ENCODE peak calls at places on chromosomes 5 and 9, in five cellular contexts. Z is neuronal stem cell, A is H1, Y is trophoblast cell, S is H9. V is an unnamed sample. For H3K4me1, the result is how much of the 10 kb centered on the place peaks cover.

GRCh38 chr9:70020217-70020616 is 23.4 kb upstream of the MAMDC2 start:
- DNase-seq in A (no peak), Z (no peak), Y (no peak), S (peak), V (no peak)

GRCh38 chr5:124631874-124632550 is 114.4 kb downstream of the ZNF608 start:
- DNase-seq in Z (peak), A (no peak), Y (no peak), S (no peak), V (peak)

GRCh38 chr9:35067056-35067455 is 5.4 kb downstream of the VCP start:
- DNase-seq in Y (no peak), S (no peak), A (no peak), Z (no peak), V (no peak)

GRCh38 chr5:115430374-115430773 is 114.2 kb downstream of the FEM1C start:
- DNase-seq in A (no peak), S (no peak), Y (no peak), Z (no peak), V (no peak)

GRCh38 chr5:1167728-1168709 is 33.4 kb upstream of the SLC6A19 start:
- DNase-seq in S (peak), Y (peak), A (peak), Z (peak), V (peak)

GRCh38 chr9:130698514-130698913 is 4.9 kb downstream of the EXOSC2 start:
- DNase-seq in Y (peak), A (no peak), S (no peak), Z (no peak), V (no peak)

GRCh38 chr9:14222149-14222835 is 91.6 kb downstream of the NFIB start:
- DNase-seq in Y (no peak), S (no peak), A (no peak), Z (no peak), V (no peak)

GRCh38 chr5:135605221-135605620 is 26.4 kb upstream of the CXCL14 start:
- DNase-seq in Z (no peak), S (no peak), Y (no peak), A (peak), V (no peak)

GRCh38 chr5:41790038-41790776 is 80.0 kb downstream of the OXCT1 start:
- DNase-seq in S (no peak), Z (no peak), Y (no peak), A (no peak), V (no peak)

GRCh38 chr5:93225748-93226147 is 355.3 kb downstream of the NR2F1-AS1 start:
- DNase-seq in Z (no peak), S (no peak), Y (no peak), A (no peak), V (no peak)

GRCh38 chr5:125277494-125278154 is 531.2 kb upstream of the ZNF608 start:
- DNase-seq in Y (peak), S (no peak), A (no peak), Z (no peak), V (peak)

GRCh38 chr5:159331099-159331973 is 1.0 kb upstream of the IL12B start:
- DNase-seq in Y (peak), Z (peak), S (peak), A (peak), V (peak)

GRCh38 chr9:23736293-23736692 is 89.7 kb downstream of the ELAVL2 start:
- DNase-seq in A (no peak), Y (no peak), S (no peak), Z (peak), V (no peak)

GRCh38 chr5:40674661-40675235 is 5.0 kb upstream of the PTGER4 start:
- DNase-seq in Z (no peak), Y (no peak), S (no peak), A (no peak), V (no peak)

GRCh38 chr5:158705901-158706300 is 393.8 kb downstream of the EBF1 start:
- DNase-seq in Z (no peak), S (no peak), Y (no peak), A (no peak), V (no peak)

GRCh38 chr9:89922099-89922498 is 317.3 kb downstream of the GADD45G start:
- DNase-seq in S (no peak), Z (no peak), Y (no peak), A (no peak), V (no peak)

GRCh38 chr5:3010953-3011763 is 259.7 kb upstream of the IRX2 start:
- DNase-seq in S (no peak), Y (no peak), Z (no peak), A (peak), V (no peak)

GRCh38 chr9:116238225-116238624 is 84.6 kb downstream of the PAPPA start:
- DNase-seq in Y (peak), A (no peak), Z (no peak), S (no peak), V (peak)

GRCh38 chr5:151168602-151169344 is 11.2 kb upstream of the ANXA6 start:
- DNase-seq in S (peak), Z (no peak), Y (no peak), A (no peak), V (no peak)

GRCh38 chr5:173973614-173973969 is 15.4 kb upstream of the C5orf47 start:
- DNase-seq in Z (peak), A (peak), Y (peak), S (peak), V (no peak)

GRCh38 chr5:16233730-16234129 is 54.1 kb upstream of the MARCHF11 start:
- DNase-seq in A (no peak), S (no peak), Y (no peak), Z (no peak), V (no peak)

GRCh38 chr9:131402738-131403492 is 9.0 kb downstream of the PRRC2B start:
- DNase-seq in S (no peak), A (no peak), Y (peak), Z (no peak), V (peak)

GRCh38 chr9:133331221-133331620 is 4.8 kb downstream of the SURF6 start:
- DNase-seq in Z (no peak), Y (no peak), S (peak), A (no peak), V (no peak)

GRCh38 chr5:170337055-170337454 is 39.5 kb upstream of the LCP2 start:
- DNase-seq in Z (no peak), S (no peak), Y (no peak), A (peak), V (no peak)

GRCh38 chr5:73268826-73269225 is 95.8 kb downstream of the TMEM174 start:
- DNase-seq in Z (no peak), A (no peak), Y (no peak), S (no peak), V (no peak)

GRCh38 chr5:144004146-144004545 is 166.3 kb downstream of the YIPF5 start:
- DNase-seq in S (no peak), Y (no peak), A (no peak), Z (no peak), V (no peak)

GRCh38 chr5:122704247-122705036 is 70.4 kb upstream of the SNX2 start:
- DNase-seq in Y (peak), A (no peak), Z (no peak), S (no peak), V (peak)

GRCh38 chr9:135789838-135790291 is 87.9 kb downstream of the KCNT1 start:
- DNase-seq in Z (no peak), Y (no peak), A (no peak), S (no peak), V (no peak)

DNA sequence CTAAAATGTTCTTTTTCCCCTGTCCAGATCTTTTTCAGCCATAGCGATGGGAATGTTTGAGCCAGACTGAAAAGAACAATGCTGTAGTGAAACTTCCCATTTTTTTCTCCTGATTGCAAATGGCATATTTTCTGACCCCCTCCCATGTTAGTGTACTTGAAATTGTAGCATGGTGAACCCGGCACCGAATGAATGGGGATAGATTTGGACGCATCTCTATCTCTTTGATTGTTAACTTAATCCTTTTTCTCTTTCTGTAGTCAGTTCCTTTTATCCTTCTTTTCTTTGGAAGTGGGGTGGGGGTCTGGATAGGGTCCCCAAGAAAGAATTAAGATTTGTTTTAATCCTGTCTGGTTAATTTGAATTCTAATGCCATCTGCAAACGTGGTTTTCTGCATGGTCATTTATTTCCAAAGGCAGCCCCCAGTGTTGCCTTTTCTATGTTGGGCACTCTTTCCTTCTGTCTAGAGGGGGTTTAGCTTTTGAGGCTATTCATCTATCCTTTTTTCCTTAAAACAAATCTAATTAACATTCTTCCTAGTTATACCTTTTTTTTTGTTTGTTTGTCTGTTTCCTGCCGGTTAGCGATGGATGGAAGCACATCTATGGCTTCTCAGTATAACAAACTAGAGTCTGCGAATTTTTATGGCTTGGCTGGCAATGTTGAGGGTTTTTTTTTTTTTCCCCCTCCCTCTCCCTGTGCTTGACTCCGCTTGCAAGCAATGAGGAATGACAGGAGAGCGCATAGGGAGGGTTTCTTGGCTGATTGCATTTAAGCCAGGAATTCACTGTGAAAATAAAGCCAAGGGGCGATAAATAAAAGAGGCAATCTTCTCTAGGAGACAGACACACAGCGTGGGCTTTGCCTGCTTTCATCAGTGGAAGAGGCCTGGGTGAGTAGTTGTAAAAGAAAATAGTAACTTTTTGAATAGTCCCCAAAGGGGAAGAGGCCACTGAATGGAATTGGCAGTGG is 2.5 kb downstream of the ZSWIM6 start:
- DNase-seq in A (no peak), S (no peak), Y (no peak), Z (peak), V (peak)
- H3K14ac ChIP-seq in A (no peak), S (no peak), Y (no peak), Z (no peak), V (no peak)

DNA sequence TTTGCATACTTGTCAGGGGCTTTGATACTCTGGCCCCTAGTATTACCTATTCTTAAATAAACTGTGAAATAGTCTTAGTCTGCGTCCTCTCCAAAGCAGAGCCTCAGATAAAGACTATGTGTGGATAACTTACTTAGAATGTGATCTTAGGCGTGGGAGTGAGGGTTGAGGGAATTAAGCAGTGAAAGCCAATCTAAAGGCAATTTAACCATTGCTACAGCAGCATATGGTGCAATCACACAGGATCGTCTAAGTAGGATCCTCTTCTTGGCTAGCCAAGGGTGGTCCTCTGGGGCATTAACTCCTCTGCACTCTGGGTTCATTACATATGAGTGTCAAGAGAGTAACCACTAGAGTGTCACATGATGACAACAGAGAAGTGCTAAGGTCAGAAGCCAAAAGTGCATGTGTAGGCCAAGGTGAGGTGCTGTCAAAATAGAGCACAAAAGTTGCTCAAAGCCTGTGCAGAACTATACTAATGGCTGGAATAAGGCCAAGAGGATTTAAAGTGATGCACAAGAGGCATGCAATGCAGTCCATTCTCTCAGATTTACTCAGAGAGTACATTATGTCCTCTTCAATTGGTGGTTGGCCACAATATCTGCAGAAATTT is 274.5 kb upstream of the SEMA6A start:
- DNase-seq in Z (no peak), Y (no peak), S (no peak), A (no peak), V (no peak)
- H2BK12ac ChIP-seq in Z (no peak), Y (no peak), S (no peak), A (peak), V (no peak)

DNA sequence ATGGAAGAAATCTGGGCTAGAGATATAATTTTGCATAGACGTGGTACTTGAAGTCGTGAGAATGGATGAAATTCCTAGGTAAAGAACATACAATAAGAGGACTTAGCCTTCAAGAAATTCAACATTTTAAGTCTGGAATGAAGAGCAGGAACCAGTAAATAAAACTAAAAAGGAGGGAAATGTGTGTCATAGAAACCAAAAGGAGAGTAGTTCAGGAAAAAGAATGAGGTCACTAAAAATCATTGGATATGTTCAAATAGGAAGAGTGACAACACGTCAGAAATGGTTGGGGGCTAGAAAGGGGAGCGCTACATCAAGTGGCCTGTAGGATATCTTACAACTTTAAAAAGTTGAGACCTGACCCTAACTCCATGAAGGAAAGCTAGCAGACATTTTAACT is 44.0 kb downstream of the PFDN1 start:
- DNase-seq in A (no peak), Z (no peak), Y (no peak), S (no peak), V (no peak)
- H3K4me1 ChIP-seq in A (under half), Z (under half), Y (under half), S (under half), V (under half)

GRCh38 chr9:114281421-114282103 is 41.3 kb upstream of the ORM1 start:
- DNase-seq in Z (no peak), Y (no peak), S (peak), A (peak), V (peak)
- H3K14ac ChIP-seq in Z (no peak), Y (no peak), S (no peak), A (no peak), V (no peak)

DNA sequence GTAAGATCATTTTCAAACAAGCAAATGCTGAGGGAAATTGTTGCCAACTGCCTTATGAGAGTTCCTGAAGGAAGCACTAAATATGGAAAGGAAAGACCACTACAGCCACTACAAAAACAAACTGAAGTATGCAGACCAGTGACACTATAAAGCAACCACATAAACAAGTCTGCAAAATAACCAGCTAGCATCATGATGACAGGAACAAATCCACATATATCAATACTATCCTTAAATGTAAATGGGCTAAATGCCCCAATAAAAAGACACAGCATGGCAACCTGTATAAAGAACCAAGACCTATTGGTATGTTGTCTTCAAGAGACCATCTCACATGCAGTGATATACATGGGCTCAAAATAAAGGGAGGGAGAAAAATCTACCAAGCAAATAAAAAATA is 113.2 kb downstream of the DTWD2 start:
- DNase-seq in Y (no peak), A (no peak), Z (no peak), S (no peak), V (no peak)
- H2BK12ac ChIP-seq in Y (no peak), A (no peak), Z (no peak), S (no peak), V (no peak)

GRCh38 chr5:57696005-57696755 is 213.6 kb upstream of the ACTBL2 start:
- DNase-seq in Z (peak), S (no peak), A (no peak), Y (no peak), V (no peak)

GRCh38 chr5:57698785-57699184 is 216.2 kb upstream of the ACTBL2 start:
- DNase-seq in Y (peak), S (peak), A (no peak), Z (peak), V (no peak)

GRCh38 chr5:57695179-57695578 is 212.6 kb upstream of the ACTBL2 start:
- DNase-seq in Z (no peak), S (no peak), Y (no peak), A (no peak), V (no peak)

GRCh38 chr5:57700072-57700471 is 217.5 kb upstream of the ACTBL2 start:
- DNase-seq in Y (no peak), S (no peak), Z (no peak), A (no peak), V (no peak)

DNA sequence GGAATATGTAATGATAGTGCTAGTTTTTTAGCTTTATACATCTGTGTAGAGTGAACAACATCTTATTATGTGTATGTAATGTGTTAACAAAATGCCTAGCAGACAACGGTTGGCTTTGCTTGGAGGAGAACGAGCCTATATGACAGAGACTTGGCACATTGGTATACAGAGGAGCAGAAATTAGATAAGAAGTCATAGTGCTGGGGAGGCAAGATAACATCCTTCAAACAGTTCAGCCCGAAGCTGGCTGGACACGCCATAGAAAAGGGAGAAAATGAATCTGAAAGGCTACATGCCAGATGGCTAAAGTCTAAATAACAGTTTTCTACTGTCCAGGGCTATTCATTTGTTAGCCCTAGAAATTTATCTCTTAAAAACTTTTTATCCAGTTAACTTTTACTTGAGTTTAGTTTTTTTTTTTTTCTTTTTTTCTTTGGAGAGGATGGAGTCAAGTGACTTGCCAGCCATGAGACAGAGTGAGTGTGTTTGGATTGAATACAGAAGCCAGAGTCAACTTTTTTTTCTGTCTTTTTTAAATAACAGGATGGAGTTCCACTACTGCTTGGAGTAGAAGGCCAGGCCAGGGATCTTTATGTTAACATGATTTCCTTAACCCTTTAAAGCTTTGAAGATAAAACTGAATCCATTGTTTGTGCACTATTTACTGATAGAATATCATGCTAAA is 214.4 kb upstream of the ACTBL2 start:
- DNase-seq in A (no peak), S (no peak), Y (no peak), Z (no peak), V (no peak)
- H3K4me1 ChIP-seq in A (under half), S (under half), Y (under half), Z (under half), V (under half)

GRCh38 chr5:57453728-57454127 is 28.9 kb downstream of the ACTBL2 start:
- DNase-seq in A (no peak), Z (no peak), Y (no peak), S (no peak), V (no peak)

GRCh38 chr5:57454896-57455295 is 27.7 kb downstream of the ACTBL2 start:
- DNase-seq in Z (no peak), A (no peak), Y (no peak), S (no peak), V (no peak)

GRCh38 chr5:57455511-57455910 is 27.1 kb downstream of the ACTBL2 start:
- DNase-seq in A (no peak), Z (no peak), Y (peak), S (no peak), V (no peak)

GRCh38 chr5:57450991-57451876 is 31.4 kb downstream of the ACTBL2 start:
- DNase-seq in Y (peak), S (no peak), A (no peak), Z (no peak), V (no peak)

GRCh38 chr5:57452885-57453284 is 29.7 kb downstream of the ACTBL2 start:
- DNase-seq in A (no peak), Z (no peak), Y (no peak), S (no peak), V (peak)
- H3K14ac ChIP-seq in A (no peak), Z (no peak), Y (no peak), S (no peak), V (no peak)

DNA sequence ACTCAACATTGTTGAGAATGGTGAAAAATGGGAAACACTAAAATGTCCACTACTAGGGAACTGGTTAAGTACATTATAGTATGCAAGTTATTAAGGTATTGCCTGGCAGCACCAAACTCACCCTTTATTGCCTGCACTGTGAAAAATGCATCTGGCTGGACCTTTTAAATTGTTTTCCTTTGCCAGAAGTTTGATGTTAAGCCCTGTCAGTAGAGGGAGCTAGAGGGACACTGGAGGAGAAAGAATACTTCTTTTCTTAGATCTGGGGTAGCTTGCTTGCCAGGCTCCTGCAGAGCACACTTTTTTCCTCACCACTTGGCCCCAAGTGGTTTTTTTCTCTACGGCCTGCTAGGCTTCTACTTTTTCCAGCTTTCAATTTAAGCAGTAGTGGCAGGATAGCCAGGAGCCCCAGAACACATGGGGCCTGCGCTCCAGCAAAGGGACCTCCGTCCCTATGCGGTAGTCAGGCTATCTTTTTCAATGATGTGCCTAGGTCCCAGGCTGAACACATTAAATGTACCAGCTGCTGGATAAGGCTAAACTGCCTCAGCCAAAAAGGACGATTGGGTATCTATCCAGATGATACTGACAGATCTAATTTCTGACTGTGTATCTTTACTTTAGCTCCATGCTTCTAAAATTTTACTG is 8.0 kb upstream of the HABP4 start:
- DNase-seq in Z (no peak), A (no peak), Y (peak), S (no peak), V (peak)
- H2BK12ac ChIP-seq in Z (no peak), A (no peak), Y (no peak), S (no peak), V (no peak)